ENCODE peak calls at places on chromosomes 12 and 14, in ten cellular contexts. F is cardiac muscle cell; K is CD8-positive, alpha-beta T cell; G is fibroblast of lung; M is tibial artery; H is endodermal cell; Z is A549; E is colonic mucosa; X is mammary epithelial cell; W is PC-3. P is an unnamed sample. For H3K4me1, the result is how much of the 10 kb centered on the place peaks cover.

GRCh38 chr12:100154472-100155247 is 12.0 kb upstream of the BLTP3B start:
- DNase-seq in K (peak), Z (peak), E (peak), X (peak), F (peak), W (peak), G (peak), M (peak), H (peak), P (peak)

GRCh38 chr14:75453817-75454434 is 26.1 kb downstream of the JDP2 start:
- DNase-seq in K (peak), F (no peak), M (no peak), X (no peak), W (no peak), Z (no peak), G (no peak), H (peak), E (no peak), P (no peak)

GRCh38 chr12:76277480-76277879 is 70.7 kb downstream of the BBS10 start:
- DNase-seq in W (peak), X (peak), K (no peak), E (no peak), H (peak), M (no peak), G (peak), F (no peak), Z (no peak), P (no peak)

GRCh38 chr12:84161296-84161695 is 751.3 kb downstream of the SLC6A15 start:
- DNase-seq in M (no peak), X (no peak), W (no peak), F (no peak), H (no peak), E (no peak), Z (no peak), K (no peak), G (peak), P (no peak)

GRCh38 chr14:21940887-21941855 is 267.6 kb upstream of the OR4E1 start:
- DNase-seq in M (no peak), K (peak), X (peak), Z (peak), E (no peak), W (peak), H (peak), G (no peak), F (peak), P (no peak)

GRCh38 chr12:114508529-114509129 is 102.7 kb upstream of the TBX5 start:
- DNase-seq in Z (peak), H (peak), F (peak), G (peak), K (peak), M (peak), E (peak), W (peak), X (peak), P (peak)

GRCh38 chr12:47845066-47845465 is 25.4 kb upstream of the HDAC7 start:
- DNase-seq in H (no peak), M (no peak), W (no peak), K (no peak), F (no peak), X (no peak), E (no peak), Z (no peak), G (no peak), P (no peak)

GRCh38 chr12:29867823-29868222 is 84.1 kb upstream of the TMTC1 start:
- DNase-seq in H (no peak), G (no peak), F (no peak), Z (no peak), W (no peak), X (no peak), E (no peak), K (no peak), M (no peak), P (no peak)

GRCh38 chr14:66359500-66359899 is 126.7 kb upstream of the CCDC196 start:
- DNase-seq in X (peak), Z (peak), F (peak), K (no peak), H (no peak), G (peak), W (peak), M (no peak), E (no peak), P (no peak)

DNA sequence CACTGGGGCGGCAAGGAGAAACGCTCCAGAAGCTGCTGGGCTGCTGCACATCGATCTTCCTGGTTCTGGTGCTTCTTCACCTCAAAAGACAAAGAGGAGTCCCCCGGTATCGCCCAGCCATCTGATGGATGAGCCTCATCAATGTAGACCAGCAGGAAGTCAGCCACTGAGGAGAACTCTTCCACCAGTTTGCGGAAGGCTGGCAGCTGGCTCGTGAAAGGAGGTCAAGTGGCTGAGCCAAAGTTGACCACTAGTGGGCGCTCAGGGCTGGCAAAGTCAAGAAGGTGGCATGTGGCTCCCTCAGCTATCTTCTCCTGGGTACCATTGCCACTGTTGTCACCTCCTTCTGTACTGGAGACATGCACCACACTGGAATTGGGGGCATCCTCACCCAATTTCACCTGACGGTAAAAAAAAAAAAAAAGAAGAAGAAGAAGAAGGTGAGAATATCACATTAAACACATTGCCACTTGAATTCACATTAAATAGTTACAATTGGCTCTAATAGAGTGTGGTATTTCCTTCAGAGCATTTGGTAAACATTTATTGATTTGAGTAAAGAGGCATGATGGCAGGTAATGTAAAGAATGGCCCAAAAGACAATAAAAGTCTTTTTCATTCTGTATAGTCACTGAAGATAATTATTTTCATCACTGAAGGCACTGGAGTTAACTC is 8.3 kb downstream of the DIO2 start:
- DNase-seq in M (no peak), H (peak), Z (peak), E (peak), F (no peak), X (no peak), G (no peak), K (no peak), W (peak), P (no peak)
- TF ChIP-seq CTCF in M (no peak), H (peak), Z (peak), E (peak), F (peak), X (peak), G (no peak), K (no peak), W (peak), P (peak)

DNA sequence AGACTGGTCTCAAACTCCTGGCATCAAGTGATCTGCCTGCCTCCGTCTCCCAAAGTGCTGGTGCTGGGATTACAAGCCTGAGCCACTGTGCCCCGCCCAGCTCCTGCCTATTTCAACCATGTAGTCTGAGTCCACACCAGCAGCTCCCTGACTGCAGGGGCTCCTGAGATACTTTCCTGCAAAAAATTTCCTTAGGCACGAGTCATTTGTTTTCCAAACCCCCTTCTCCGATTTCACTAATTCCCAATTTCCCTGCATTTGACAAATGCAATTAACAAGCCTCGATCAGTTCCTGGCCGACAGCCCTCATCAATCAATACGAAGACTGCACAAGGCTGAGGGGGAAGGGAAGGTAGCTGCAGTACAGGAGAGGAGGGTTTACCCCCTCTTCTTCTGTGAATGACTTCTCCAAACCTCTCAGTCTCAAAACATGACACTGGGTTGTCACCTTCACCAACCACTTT is 10.1 kb downstream of the PSMB5 start:
- DNase-seq in G (no peak), F (no peak), E (no peak), Z (no peak), X (no peak), H (no peak), W (no peak), K (no peak), M (no peak), P (no peak)
- H3K4me3 ChIP-seq in G (no peak), F (no peak), E (no peak), Z (no peak), X (no peak), H (no peak), W (no peak), K (no peak), M (no peak), P (no peak)

GRCh38 chr14:92733007-92733406 is 15.4 kb downstream of the LGMN start:
- DNase-seq in F (peak), M (no peak), W (no peak), Z (no peak), K (no peak), G (no peak), X (no peak), H (no peak), E (no peak), P (no peak)
- H3K4me1 ChIP-seq in F (half or more), M (under half), W (under half), Z (under half), K (under half), G (under half), X (under half), H (under half), E (under half), P (under half)

DNA sequence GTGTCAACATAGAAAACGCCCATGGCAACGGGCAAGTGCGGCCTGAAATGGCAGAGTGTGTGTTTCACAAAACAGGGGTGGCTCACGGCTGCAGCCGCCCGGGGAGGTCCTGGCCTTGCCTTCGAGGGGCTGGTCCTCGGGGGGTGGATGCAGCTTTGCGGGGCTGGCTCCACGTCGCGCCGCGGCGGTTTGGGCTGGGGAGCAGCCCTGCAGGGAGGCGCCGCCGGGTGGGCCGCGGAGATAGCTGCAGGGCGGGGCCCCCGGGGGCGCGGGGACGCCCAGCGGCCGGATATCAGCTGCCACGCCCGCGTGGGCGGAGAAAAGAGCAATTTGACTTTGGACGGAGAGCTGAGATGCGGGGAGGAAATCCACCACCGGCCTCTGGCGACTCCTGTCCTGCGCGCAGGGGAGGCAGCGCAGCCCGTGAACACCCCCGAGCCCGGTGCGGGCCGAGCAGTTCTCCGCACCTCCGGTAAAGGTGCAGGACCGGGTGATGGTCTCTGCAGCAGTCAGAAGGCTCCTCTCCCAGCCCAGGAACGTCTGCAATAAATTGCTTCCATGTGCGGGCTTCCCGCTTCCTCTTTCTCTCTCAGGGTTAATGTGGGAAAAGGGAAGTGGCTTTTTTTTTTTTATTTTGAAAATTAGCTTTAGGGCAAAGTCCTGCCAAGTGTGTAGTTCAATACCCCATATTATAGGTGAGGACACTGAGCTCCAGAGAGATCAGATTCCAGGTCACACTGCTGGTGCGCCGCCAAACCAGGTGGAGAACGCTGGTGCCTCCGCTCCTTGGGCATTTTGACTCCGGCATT is 110.5 kb downstream of the ARF6 start:
- DNase-seq in X (peak), M (peak), Z (peak), E (peak), G (peak), F (peak), H (peak), W (peak), K (peak), P (peak)
- TF ChIP-seq CTCF in X (peak), M (peak), Z (no peak), E (peak), G (peak), F (no peak), H (no peak), W (peak), K (peak), P (peak)

DNA sequence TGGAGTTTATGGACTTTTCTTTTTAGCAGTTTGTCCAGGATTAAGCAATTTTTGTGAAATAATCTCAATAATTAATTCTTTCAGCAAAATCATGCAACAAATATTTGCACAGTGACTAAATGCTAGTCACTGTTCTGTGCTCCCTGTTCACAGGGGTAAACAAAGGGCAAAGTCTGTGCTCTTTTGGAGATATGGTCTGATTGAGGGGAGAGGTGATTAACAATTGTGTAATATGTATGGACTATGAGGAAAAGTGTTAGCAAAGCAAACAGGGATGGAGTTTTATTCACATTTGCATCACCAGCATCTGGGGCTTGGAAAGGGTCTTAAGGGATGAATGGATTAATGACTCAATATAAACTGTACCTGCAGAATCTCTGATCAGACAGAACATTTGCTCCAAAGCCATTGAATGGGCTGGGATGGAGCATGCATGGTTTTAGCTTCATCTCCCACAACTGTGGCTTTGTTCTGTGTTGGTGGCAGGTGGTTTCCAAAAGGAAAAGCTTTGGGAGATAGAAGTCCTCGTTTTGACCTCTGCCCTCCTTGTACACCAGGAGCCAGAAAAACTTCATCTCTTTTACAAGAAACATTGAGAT is 39.3 kb downstream of the GPR65 start:
- DNase-seq in E (no peak), Z (peak), M (no peak), H (no peak), F (no peak), X (no peak), K (no peak), G (no peak), W (peak), P (no peak)
- H3K4me3 ChIP-seq in E (no peak), Z (no peak), M (no peak), H (no peak), F (no peak), X (no peak), K (no peak), G (no peak), W (no peak), P (no peak)

GRCh38 chr14:101810897-101811620 is 49.5 kb downstream of the PPP2R5C start:
- DNase-seq in F (no peak), G (peak), Z (no peak), X (peak), E (no peak), K (no peak), W (peak), H (no peak), M (no peak), P (no peak)
- H3K4me1 ChIP-seq in F (under half), G (under half), Z (half or more), X (under half), E (under half), K (half or more), W (half or more), H (under half), M (under half), P (half or more)

GRCh38 chr12:51025748-51026654 is at the start of gene SLC11A2:
- DNase-seq in K (peak), G (peak), H (peak), M (peak), Z (peak), X (peak), E (peak), F (peak), W (peak), P (peak)
- TF ChIP-seq CTCF in K (no peak), G (no peak), H (peak), M (no peak), Z (no peak), X (no peak), E (no peak), F (no peak), W (no peak), P (peak)

GRCh38 chr12:7439579-7440505 is 4.1 kb downstream of the CD163L1 start:
- DNase-seq in M (no peak), G (peak), K (no peak), H (peak), F (peak), Z (peak), E (peak), X (no peak), W (no peak), P (peak)
- H3K4me3 ChIP-seq in M (peak), G (peak), K (no peak), H (peak), F (peak), Z (peak), E (peak), X (peak), W (no peak), P (peak)

DNA sequence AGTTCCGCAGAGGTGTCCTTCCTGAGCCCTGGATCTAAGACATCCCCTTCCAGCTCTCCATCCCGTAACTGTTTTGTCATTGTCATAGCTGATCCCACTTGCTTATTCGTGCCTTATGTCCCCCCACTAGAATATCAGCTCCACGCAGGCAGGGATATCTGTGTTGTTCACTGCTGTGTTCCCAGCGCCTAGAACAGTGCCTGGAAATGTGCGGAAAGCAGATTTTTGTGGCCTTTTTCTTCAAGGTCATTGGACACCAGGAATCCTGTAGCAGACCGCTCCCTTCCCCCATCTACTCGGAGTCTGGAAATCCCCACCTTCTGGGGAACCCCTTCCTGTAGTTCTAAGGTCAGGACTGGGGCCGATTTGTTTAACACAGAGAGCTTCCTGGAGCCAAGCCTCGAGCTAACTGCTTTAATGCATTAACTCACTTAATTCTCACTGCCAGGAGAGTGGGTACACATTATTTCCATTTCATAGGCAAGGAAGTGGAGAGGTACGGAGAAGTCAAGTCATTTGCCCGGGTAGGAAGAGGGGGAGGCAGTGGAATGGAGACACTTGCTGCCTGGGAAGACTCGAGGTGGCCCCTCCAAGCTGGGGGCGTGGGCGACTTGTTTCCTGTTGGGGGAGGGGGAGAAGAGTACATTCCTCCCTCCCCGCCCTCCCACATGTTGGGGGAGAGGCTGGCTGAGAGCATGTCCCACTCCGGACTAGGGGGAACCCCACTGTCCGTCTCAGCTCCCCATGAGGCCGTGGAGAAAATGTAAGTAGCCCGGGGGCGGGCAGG is 1.2 kb upstream of the SH2B3 start:
- DNase-seq in G (peak), X (no peak), Z (no peak), M (peak), H (peak), E (peak), W (no peak), F (no peak), K (peak), P (peak)
- H3K4me1 ChIP-seq in G (under half), X (under half), Z (under half), M (half or more), H (under half), E (under half), W (under half), F (under half), K (under half), P (half or more)

DNA sequence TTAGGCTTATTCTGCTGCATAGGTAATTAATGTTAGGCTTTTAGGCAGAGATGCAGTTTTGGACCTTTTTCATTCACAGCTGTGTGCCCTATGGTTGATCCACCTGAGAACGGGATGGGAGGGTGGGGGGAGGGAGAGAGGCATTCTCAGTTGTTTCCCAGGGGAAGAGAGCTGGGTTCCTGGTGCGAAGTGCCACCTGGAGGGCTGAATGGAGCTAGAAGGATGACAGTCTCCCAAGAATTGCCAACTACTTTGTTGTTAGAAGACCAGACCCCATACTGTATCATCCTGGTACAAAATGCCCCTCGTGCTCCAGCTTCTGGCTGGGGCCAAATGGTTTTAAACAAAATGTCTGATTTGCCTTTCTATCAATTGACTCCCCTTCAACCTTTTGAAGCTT is 154.3 kb downstream of the APAF1 start:
- DNase-seq in E (no peak), Z (peak), W (peak), K (no peak), X (no peak), M (no peak), H (peak), G (no peak), F (no peak), P (no peak)
- TF ChIP-seq CTCF in E (no peak), Z (no peak), W (no peak), K (no peak), X (no peak), M (no peak), H (peak), G (no peak), F (no peak), P (no peak)